ENCODE peak calls at places on chromosomes 4 and X, in nine cellular contexts. I, X, G, R, W, C, L, Y and M are unnamed samples.

GRCh38 chr4:123449780-123450179 is 53.2 kb downstream of the SPRY1 start:
- DNase-seq in I (peak), X (no peak), G (no peak), R (no peak), W (no peak), C (no peak), L (peak), Y (no peak), M (no peak)

GRCh38 chr4:155666701-155667537 is at the start of gene GUCY1A1:
- DNase-seq in I (peak), X (no peak), G (peak), R (no peak), W (peak), C (no peak), L (no peak), Y (peak), M (peak)

GRCh38 chr4:35151816-35152572 is 1092.3 kb downstream of the ARAP2 start:
- DNase-seq in I (peak), X (no peak), G (peak), R (no peak), W (peak), C (no peak), L (no peak), Y (peak), M (peak)

GRCh38 chr4:19776929-19777328 is 474.8 kb upstream of the SLIT2 start:
- DNase-seq in I (peak), X (no peak), G (no peak), R (no peak), W (no peak), C (no peak), L (peak), Y (no peak), M (no peak)

GRCh38 chr4:159174645-159175147 is 71.8 kb downstream of the RAPGEF2 start:
- DNase-seq in I (no peak), X (no peak), G (no peak), R (no peak), W (no peak), C (no peak), L (no peak), Y (no peak), M (no peak)

GRCh38 chr4:110137819-110138218 is 60.6 kb downstream of the ELOVL6 start:
- DNase-seq in I (no peak), X (no peak), G (no peak), R (no peak), W (no peak), C (no peak), L (no peak), Y (no peak), M (no peak)

GRCh38 chrX:29617725-29618124 is 597.6 kb upstream of the MAGEB2 start:
- DNase-seq in I (no peak), X (no peak), G (no peak), R (no peak), W (peak), C (no peak), L (peak), Y (no peak), M (no peak)

GRCh38 chr4:2062168-2062807 is 3.2 kb downstream of the NAT8L start:
- DNase-seq in I (no peak), X (no peak), G (no peak), R (no peak), W (peak), C (no peak), L (no peak), Y (no peak), M (no peak)

GRCh38 chrX:77953300-77953699 is 16.1 kb downstream of the PGAM4 start:
- DNase-seq in I (no peak), X (no peak), G (no peak), R (no peak), W (no peak), C (no peak), L (no peak), Y (no peak), M (no peak)

GRCh38 chr4:141654098-141654497 is 17.7 kb downstream of the IL15 start:
- DNase-seq in I (peak), X (no peak), G (peak), R (no peak), W (peak), C (no peak), L (peak), Y (peak), M (no peak)

GRCh38 chr4:80462537-80463207 is 127.1 kb downstream of the CFAP299 start:
- DNase-seq in I (peak), X (no peak), G (no peak), R (no peak), W (no peak), C (no peak), L (peak), Y (no peak), M (no peak)

GRCh38 chr4:19756661-19757060 is 495.0 kb upstream of the SLIT2 start:
- DNase-seq in I (no peak), X (no peak), G (no peak), R (no peak), W (no peak), C (no peak), L (no peak), Y (no peak), M (no peak)

GRCh38 chrX:71301195-71301924 is at the start of gene ITGB1BP2:
- DNase-seq in I (peak), X (no peak), G (no peak), R (no peak), W (no peak), C (no peak), L (peak), Y (no peak), M (no peak)

GRCh38 chr4:106507440-106507839 is 138.9 kb upstream of the GIMD1 start:
- DNase-seq in I (no peak), X (no peak), G (no peak), R (no peak), W (no peak), C (no peak), L (no peak), Y (no peak), M (no peak)

GRCh38 chr4:176340871-176341685 is 21.3 kb downstream of the SPCS3 start:
- DNase-seq in I (peak), X (no peak), G (no peak), R (peak), W (peak), C (no peak), L (peak), Y (peak), M (peak)

GRCh38 chrX:124726881-124727280 is 380.5 kb downstream of the SH2D1A start:
- DNase-seq in I (no peak), X (no peak), G (no peak), R (no peak), W (no peak), C (no peak), L (no peak), Y (no peak), M (no peak)

GRCh38 chr4:147791870-147792269 is 60.0 kb downstream of the ARHGAP10 start:
- DNase-seq in I (no peak), X (no peak), G (no peak), R (no peak), W (no peak), C (no peak), L (no peak), Y (no peak), M (no peak)